ENCODE peak calls at places on chromosomes 13 and 19, in ten cellular contexts. U, P, I, M, R, Y, C, X, L and W are unnamed samples.

GRCh38 chr13:98997738-98998641 is 20.1 kb upstream of the DOCK9 start:
- DNase-seq in U (no peak), P (peak), I (peak), M (peak), R (peak), Y (no peak), C (no peak), X (peak), L (no peak), W (no peak)

GRCh38 chr19:5484398-5485285 is 29.4 kb downstream of the ZNRF4 start:
- DNase-seq in U (peak), P (no peak), I (no peak), M (no peak), R (no peak), Y (no peak), C (peak), X (no peak), L (no peak), W (no peak)

GRCh38 chr13:42337808-42338600 is 66.1 kb downstream of the AKAP11 start:
- DNase-seq in U (peak), P (no peak), I (no peak), M (no peak), R (no peak), Y (no peak), C (no peak), X (no peak), L (no peak), W (no peak)

GRCh38 chr13:34037636-34038325 is 219.8 kb downstream of the RFC3 start:
- DNase-seq in U (no peak), P (peak), I (no peak), M (no peak), R (no peak), Y (no peak), C (no peak), X (no peak), L (no peak), W (no peak)

GRCh38 chr13:76885203-76886004 is 801 bp downstream of the KCTD12 start:
- DNase-seq in U (peak), P (peak), I (peak), M (peak), R (peak), Y (peak), C (peak), X (peak), L (no peak), W (no peak)

GRCh38 chr13:112186091-112186490 is 119.1 kb downstream of the SOX1 start:
- DNase-seq in U (no peak), P (no peak), I (no peak), M (no peak), R (no peak), Y (no peak), C (no peak), X (no peak), L (no peak), W (no peak)

GRCh38 chr19:2500861-2501260 is 24.9 kb downstream of the GADD45B start:
- DNase-seq in U (no peak), P (no peak), I (no peak), M (no peak), R (no peak), Y (no peak), C (no peak), X (no peak), L (no peak), W (no peak)

GRCh38 chr13:48849515-48849914 is 126.2 kb upstream of the FNDC3A start:
- DNase-seq in U (peak), P (no peak), I (no peak), M (no peak), R (no peak), Y (no peak), C (no peak), X (no peak), L (no peak), W (no peak)

GRCh38 chr13:107200491-107200890 is 632.6 kb upstream of the ARGLU1 start:
- DNase-seq in U (no peak), P (no peak), I (no peak), M (no peak), R (no peak), Y (no peak), C (no peak), X (no peak), L (no peak), W (no peak)

GRCh38 chr13:104586010-104586746 is 1520.0 kb upstream of the SLC10A2 start:
- DNase-seq in U (peak), P (peak), I (no peak), M (peak), R (no peak), Y (no peak), C (peak), X (no peak), L (no peak), W (no peak)

GRCh38 chr19:35643255-35644205 is 2.0 kb downstream of the ETV2 start:
- DNase-seq in U (peak), P (peak), I (peak), M (peak), R (no peak), Y (peak), C (peak), X (peak), L (no peak), W (no peak)

GRCh38 chr19:30647891-30648290 is 275.7 kb downstream of the ZNF536 start:
- DNase-seq in U (no peak), P (no peak), I (no peak), M (no peak), R (no peak), Y (no peak), C (no peak), X (no peak), L (no peak), W (no peak)

GRCh38 chr19:54790711-54791110 is 12.7 kb upstream of the KIR2DL4 start:
- DNase-seq in U (no peak), P (no peak), I (no peak), M (no peak), R (no peak), Y (no peak), C (no peak), X (no peak), L (no peak), W (no peak)

GRCh38 chr13:95920485-95920884 is 132.7 kb downstream of the UGGT2 start:
- DNase-seq in U (no peak), P (no peak), I (no peak), M (no peak), R (no peak), Y (no peak), C (no peak), X (peak), L (no peak), W (no peak)

GRCh38 chr19:33798701-33799111 is 2.0 kb downstream of the KCTD15 start:
- DNase-seq in U (peak), P (no peak), I (no peak), M (no peak), R (no peak), Y (no peak), C (no peak), X (no peak), L (no peak), W (no peak)

GRCh38 chr19:16118489-16119033 is 6.9 kb downstream of the RAB8A start:
- DNase-seq in U (no peak), P (no peak), I (peak), M (no peak), R (no peak), Y (no peak), C (no peak), X (no peak), L (no peak), W (no peak)

GRCh38 chr13:102948006-102948405 is 102.2 kb downstream of the ERCC5 start:
- DNase-seq in U (peak), P (peak), I (no peak), M (no peak), R (no peak), Y (no peak), C (peak), X (no peak), L (no peak), W (no peak)

GRCh38 chr19:29714953-29715694 is at the start of gene C19orf12:
- DNase-seq in U (peak), P (peak), I (peak), M (peak), R (no peak), Y (peak), C (peak), X (no peak), L (no peak), W (no peak)

GRCh38 chr13:27658569-27658968 is 36.9 kb downstream of the POLR1D start:
- DNase-seq in U (peak), P (peak), I (no peak), M (no peak), R (no peak), Y (no peak), C (no peak), X (no peak), L (no peak), W (peak)

GRCh38 chr13:76969488-76970365 is 21.4 kb downstream of the ACOD1 start:
- DNase-seq in U (peak), P (peak), I (no peak), M (peak), R (no peak), Y (no peak), C (no peak), X (peak), L (no peak), W (no peak)

GRCh38 chr13:97076898-97077297 is 82.6 kb upstream of the OXGR1 start:
- DNase-seq in U (peak), P (peak), I (no peak), M (no peak), R (no peak), Y (no peak), C (peak), X (no peak), L (no peak), W (no peak)

GRCh38 chr19:41753936-41754529 is 1.3 kb upstream of the CEACAM6 start:
- DNase-seq in U (peak), P (peak), I (peak), M (peak), R (peak), Y (no peak), C (peak), X (peak), L (no peak), W (no peak)

GRCh38 chr13:107551521-107551920 is 663.8 kb downstream of the LIG4 start:
- DNase-seq in U (peak), P (no peak), I (no peak), M (no peak), R (no peak), Y (no peak), C (no peak), X (no peak), L (no peak), W (no peak)

GRCh38 chr19:46716672-46717033 is 261 bp downstream of the PRKD2 start:
- DNase-seq in U (no peak), P (no peak), I (no peak), M (peak), R (no peak), Y (no peak), C (no peak), X (no peak), L (no peak), W (no peak)

GRCh38 chr13:28684257-28684656 is 25.3 kb downstream of the POMP start:
- DNase-seq in U (peak), P (no peak), I (no peak), M (no peak), R (no peak), Y (no peak), C (peak), X (no peak), L (no peak), W (no peak)

GRCh38 chr13:75101997-75102720 is 379.8 kb downstream of the TBC1D4 start:
- DNase-seq in U (peak), P (peak), I (no peak), M (no peak), R (no peak), Y (no peak), C (no peak), X (peak), L (no peak), W (no peak)

GRCh38 chr13:112244061-112244460 is 132.1 kb upstream of the SPACA7 start:
- DNase-seq in U (no peak), P (no peak), I (no peak), M (no peak), R (no peak), Y (no peak), C (no peak), X (no peak), L (no peak), W (no peak)

GRCh38 chr19:33469171-33470039 is 52.2 kb downstream of the PEPD start:
- DNase-seq in U (no peak), P (no peak), I (no peak), M (no peak), R (no peak), Y (peak), C (no peak), X (no peak), L (no peak), W (no peak)

GRCh38 chr19:35887197-35887596 is 13.1 kb downstream of the NFKBID start:
- DNase-seq in U (no peak), P (no peak), I (no peak), M (no peak), R (no peak), Y (no peak), C (no peak), X (no peak), L (no peak), W (no peak)

GRCh38 chr13:113209880-113210421 is 538 bp downstream of the CUL4A start:
- DNase-seq in U (peak), P (peak), I (peak), M (peak), R (no peak), Y (no peak), C (peak), X (peak), L (no peak), W (no peak)

GRCh38 chr19:4870025-4870700 is 2.7 kb upstream of the PLIN3 start:
- DNase-seq in U (peak), P (peak), I (peak), M (peak), R (peak), Y (no peak), C (peak), X (peak), L (peak), W (peak)

GRCh38 chr13:99218969-99219368 is 18.3 kb downstream of the UBAC2 start:
- DNase-seq in U (no peak), P (no peak), I (no peak), M (no peak), R (no peak), Y (no peak), C (no peak), X (no peak), L (no peak), W (no peak)

GRCh38 chr13:33004454-33004853 is 11.8 kb upstream of the KL start:
- DNase-seq in U (peak), P (peak), I (no peak), M (no peak), R (no peak), Y (no peak), C (no peak), X (no peak), L (no peak), W (no peak)

GRCh38 chr13:75645141-75645540 is 9.0 kb downstream of the LMO7 start:
- DNase-seq in U (peak), P (no peak), I (no peak), M (no peak), R (no peak), Y (no peak), C (no peak), X (no peak), L (no peak), W (no peak)

GRCh38 chr19:49916839-49917733 is 11.9 kb upstream of the ATF5 start:
- DNase-seq in U (no peak), P (peak), I (no peak), M (no peak), R (no peak), Y (no peak), C (no peak), X (no peak), L (no peak), W (no peak)
- TF ChIP-seq CTCF in U (peak), P (no peak), I (peak), M (no peak), R (no peak), Y (no peak), C (no peak), X (peak), L (no peak), W (no peak)

DNA sequence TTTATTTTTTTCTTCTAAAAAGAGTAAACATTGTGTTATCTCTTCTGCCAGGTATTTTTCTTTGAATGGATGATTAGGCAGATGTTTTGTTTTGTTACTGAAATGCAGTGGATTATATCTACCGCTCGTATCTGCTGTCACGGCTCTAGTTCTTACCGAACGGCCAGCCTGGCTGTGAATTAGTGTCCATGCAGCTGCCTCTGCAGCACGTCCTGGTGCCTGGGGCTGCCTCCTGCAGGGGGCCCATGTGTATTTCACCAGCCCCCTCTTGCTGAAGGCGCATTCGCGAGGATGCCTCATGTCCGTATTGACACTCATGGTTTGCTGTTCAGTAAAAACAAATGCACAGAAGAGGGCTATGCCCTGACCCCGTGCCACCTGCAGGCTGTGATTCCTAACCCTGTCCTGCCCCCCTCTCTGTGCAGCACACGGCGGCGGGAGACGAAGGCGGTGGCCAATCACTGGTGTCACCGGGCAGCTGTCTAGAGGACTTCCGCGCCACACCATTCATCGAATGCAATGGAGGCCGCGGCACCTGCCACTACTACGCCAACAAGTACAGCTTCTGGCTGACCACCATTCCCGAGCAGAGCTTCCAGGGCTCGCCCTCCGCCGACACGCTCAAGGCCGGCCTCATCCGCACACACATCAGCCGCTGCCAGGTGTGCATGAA is 49.9 kb downstream of the RAB20 start:
- DNase-seq in U (no peak), P (no peak), I (no peak), M (no peak), R (no peak), Y (no peak), C (no peak), X (no peak), L (no peak), W (no peak)
- TF ChIP-seq CTCF in U (no peak), P (no peak), I (no peak), M (no peak), R (no peak), Y (no peak), C (no peak), X (no peak), L (no peak), W (no peak)

GRCh38 chr13:94346261-94347019 is 133.0 kb downstream of the DCT start:
- DNase-seq in U (no peak), P (no peak), I (no peak), M (no peak), R (no peak), Y (no peak), C (no peak), X (no peak), L (no peak), W (no peak)
- TF ChIP-seq CTCF in U (no peak), P (no peak), I (no peak), M (no peak), R (no peak), Y (no peak), C (no peak), X (no peak), L (no peak), W (no peak)

GRCh38 chr13:37919329-37919880 is 49.8 kb upstream of the TRPC4 start:
- DNase-seq in U (no peak), P (no peak), I (no peak), M (no peak), R (no peak), Y (no peak), C (no peak), X (no peak), L (no peak), W (no peak)

GRCh38 chr13:37914781-37915391 is 45.3 kb upstream of the TRPC4 start:
- DNase-seq in U (peak), P (peak), I (no peak), M (peak), R (no peak), Y (no peak), C (no peak), X (no peak), L (no peak), W (no peak)

GRCh38 chr13:37923236-37923635 is 53.7 kb upstream of the TRPC4 start:
- DNase-seq in U (no peak), P (no peak), I (no peak), M (no peak), R (no peak), Y (no peak), C (no peak), X (no peak), L (no peak), W (no peak)

GRCh38 chr13:37918116-37919100 is 48.8 kb upstream of the TRPC4 start:
- DNase-seq in U (no peak), P (no peak), I (no peak), M (no peak), R (no peak), Y (no peak), C (peak), X (no peak), L (no peak), W (no peak)
- TF ChIP-seq CTCF in U (no peak), P (no peak), I (no peak), M (no peak), R (no peak), Y (no peak), C (peak), X (no peak), L (no peak), W (no peak)

DNA sequence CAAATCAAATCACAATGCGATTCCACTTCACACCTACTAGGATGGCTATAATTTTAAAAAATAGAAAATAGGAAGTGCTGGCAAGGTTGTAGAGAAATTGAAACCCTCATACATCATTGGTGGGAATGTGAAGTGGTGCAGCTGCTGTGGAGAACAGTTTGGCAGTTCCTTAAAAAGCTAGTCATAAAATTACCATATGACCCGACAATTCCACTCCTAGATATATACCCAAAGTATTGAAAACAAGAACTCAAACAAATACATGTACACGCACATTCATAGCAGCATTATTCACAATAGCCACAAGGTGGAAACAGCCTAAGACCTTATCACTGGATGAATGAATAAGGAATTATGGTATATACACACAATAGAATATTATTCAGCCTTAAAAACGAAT is 12.0 kb downstream of the HMGB1 start:
- DNase-seq in U (peak), P (peak), I (no peak), M (no peak), R (no peak), Y (no peak), C (no peak), X (peak), L (no peak), W (no peak)
- TF ChIP-seq CTCF in U (peak), P (peak), I (peak), M (no peak), R (peak), Y (no peak), C (no peak), X (peak), L (no peak), W (no peak)

DNA sequence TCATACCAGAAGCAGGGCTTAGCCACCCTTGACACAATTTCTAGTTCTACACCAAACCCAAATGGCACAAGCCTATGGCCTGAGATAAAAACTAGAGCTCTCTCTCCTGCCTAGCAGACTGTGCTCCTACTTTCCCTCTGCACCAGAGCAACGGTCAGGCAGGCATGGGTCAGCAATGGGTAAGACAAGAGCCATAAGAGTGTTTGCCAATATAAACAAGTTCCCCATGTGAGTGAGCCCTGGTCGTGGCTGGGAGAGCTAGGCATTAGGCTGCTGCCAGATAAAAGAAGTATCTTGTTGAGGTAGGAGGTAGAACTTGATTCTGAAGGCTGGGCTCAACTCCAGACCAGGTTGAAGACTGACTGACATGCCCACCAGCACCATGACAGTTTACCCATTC is 1979.1 kb downstream of the OLFM4 start:
- DNase-seq in U (no peak), P (no peak), I (no peak), M (no peak), R (no peak), Y (no peak), C (no peak), X (no peak), L (no peak), W (no peak)
- TF ChIP-seq CTCF in U (no peak), P (no peak), I (no peak), M (no peak), R (no peak), Y (no peak), C (no peak), X (no peak), L (no peak), W (no peak)

GRCh38 chr19:11323601-11324078 is 15.8 kb downstream of the RAB3D start:
- DNase-seq in U (peak), P (peak), I (no peak), M (no peak), R (no peak), Y (no peak), C (no peak), X (no peak), L (no peak), W (no peak)
- TF ChIP-seq CTCF in U (peak), P (no peak), I (no peak), M (no peak), R (no peak), Y (no peak), C (no peak), X (peak), L (no peak), W (no peak)

GRCh38 chr13:23175920-23176319 is 4.9 kb upstream of the SGCG start:
- DNase-seq in U (peak), P (no peak), I (no peak), M (peak), R (no peak), Y (no peak), C (no peak), X (no peak), L (no peak), W (no peak)
- TF ChIP-seq CTCF in U (peak), P (peak), I (peak), M (peak), R (no peak), Y (no peak), C (peak), X (peak), L (peak), W (peak)